ENCODE peak calls at places on chromosomes 7 and 10, in eight cellular contexts. Q is heart right ventricle; W is neural progenitor cell; F is hepatocyte; P is RKO; T is NCI-H460; N is stimulated activated CD4-positive, alpha-beta T cell treated with anti-CD3 and anti-CD28 coated beads, Interleukin-2, amount 100 ng/mL, for 24 hours; S is activated naive CD4-positive, alpha-beta T cell treated with Interleukin-2 at 50 U/mL for 16 hours. U is an unnamed sample.

GRCh38 chr7:42493436-42494198 is 256.6 kb upstream of the GLI3 start:
- DNase-seq in S (peak), Q (peak), N (peak), T (peak), P (no peak), F (peak), W (peak), U (no peak)

GRCh38 chr10:58998924-58999713 is 177.3 kb upstream of the PHYHIPL start:
- DNase-seq in Q (peak), P (no peak), F (no peak), T (no peak), S (no peak), N (no peak), W (no peak), U (no peak)

GRCh38 chr10:104321226-104321625 is 17.0 kb downstream of the ITPRIP start:
- DNase-seq in F (no peak), P (no peak), N (no peak), Q (peak), W (no peak), S (no peak), T (no peak), U (no peak)

GRCh38 chr10:132205650-132206376 is 19.1 kb downstream of the DPYSL4 start:
- DNase-seq in W (no peak), T (no peak), Q (no peak), S (no peak), N (no peak), P (no peak), F (no peak), U (no peak)

GRCh38 chr10:132204781-132205473 is 18.2 kb downstream of the DPYSL4 start:
- DNase-seq in N (no peak), Q (no peak), W (no peak), T (no peak), S (no peak), P (no peak), F (no peak), U (no peak)

GRCh38 chr7:28865494-28866257 is 92.5 kb downstream of the TRIL start:
- DNase-seq in T (peak), P (no peak), N (no peak), W (no peak), Q (no peak), F (peak), S (no peak), U (no peak)

GRCh38 chr10:12181065-12181775 is 14.5 kb downstream of the NUDT5 start:
- DNase-seq in P (no peak), S (peak), Q (no peak), N (peak), F (no peak), W (no peak), T (no peak), U (peak)

GRCh38 chr7:5441840-5442513 is 18.3 kb upstream of the TNRC18 start:
- DNase-seq in F (no peak), S (no peak), N (no peak), Q (no peak), T (no peak), W (peak), P (no peak), U (no peak)

GRCh38 chr10:123140164-123140982 is 4.6 kb downstream of the HMX3 start:
- DNase-seq in Q (no peak), T (no peak), S (no peak), W (peak), F (no peak), P (no peak), N (no peak), U (no peak)

GRCh38 chr7:85497999-85498398 is 311.1 kb upstream of the SEMA3D start:
- DNase-seq in W (no peak), F (no peak), S (no peak), T (no peak), Q (no peak), N (no peak), P (no peak), U (no peak)

GRCh38 chr7:133081119-133081604 is 728 bp downstream of the CHCHD3 start:
- DNase-seq in S (peak), T (no peak), W (peak), F (peak), N (peak), P (peak), Q (peak), U (no peak)

GRCh38 chr7:2863461-2864066 is 19.5 kb upstream of the GNA12 start:
- DNase-seq in F (peak), N (peak), Q (peak), T (peak), W (no peak), S (peak), P (peak), U (peak)

GRCh38 chr7:13989138-13989943 is at the start of gene ETV1:
- DNase-seq in S (peak), F (peak), T (peak), N (peak), P (peak), Q (peak), W (peak), U (no peak)

U was measured in stimulated activated naive B cell treated with anti-CD40 and anti-IgM and Interleukin-4, amounts not matched to agents 10 μg/mL and 1 μg/mL and 100 μg/mL, for 72 hours.